ENCODE peak calls at places on chromosomes 3 and 15, in ten cellular contexts. L, W, O, K, E, S, R, Z, F and G are unnamed samples.
A peak's percentile ranks its signal among the peaks of the same experiment; 100 is the strongest.

GRCh38 chr3:157785071-157785826 is 282.0 kb upstream of the VEPH1 start:
- DNase-seq in L (peak; percentile 82), W (peak; percentile 83), O (peak; percentile 13), K (no peak), E (peak; percentile 32), S (no peak), R (no peak), Z (peak; percentile 8), F (peak; percentile 97), G (no peak)

GRCh38 chr15:77329202-77329601 is 90.7 kb downstream of the PEAK1 start:
- DNase-seq in L (no peak), W (no peak), O (no peak), K (no peak), E (no peak), S (no peak), R (no peak), Z (peak; percentile 29), F (no peak), G (no peak)

GRCh38 chr3:6860911-6861330 is at the start of gene GRM7:
- DNase-seq in L (no peak), W (no peak), O (peak; percentile 54), K (no peak), E (peak; percentile 64), S (peak; percentile 55), R (no peak), Z (no peak), F (no peak), G (no peak)

GRCh38 chr3:57691411-57692133 is 1.3 kb downstream of the DENND6A start:
- DNase-seq in L (no peak), W (peak; percentile 27), O (no peak), K (no peak), E (no peak), S (peak; percentile 47), R (peak; percentile 12), Z (peak; percentile 7), F (no peak), G (no peak)

GRCh38 chr15:71752604-71753289 is 57.6 kb upstream of the NR2E3 start:
- DNase-seq in L (peak; percentile 46), W (peak; percentile 97), O (no peak), K (peak; percentile 55), E (peak; percentile 44), S (no peak), R (no peak), Z (peak; percentile 70), F (peak; percentile 97), G (no peak)

GRCh38 chr15:50143255-50143860 is 24.3 kb upstream of the ATP8B4 start:
- DNase-seq in L (no peak), W (no peak), O (no peak), K (no peak), E (no peak), S (no peak), R (no peak), Z (no peak), F (no peak), G (no peak)

GRCh38 chr15:94293411-94294402 is 62.3 kb downstream of the MCTP2 start:
- DNase-seq in L (no peak), W (peak; percentile 21), O (no peak), K (no peak), E (no peak), S (no peak), R (no peak), Z (no peak), F (no peak), G (no peak)

GRCh38 chr3:51024121-51024520 is 349.4 kb downstream of the DOCK3 start:
- DNase-seq in L (no peak), W (peak; percentile 1), O (no peak), K (no peak), E (no peak), S (no peak), R (no peak), Z (no peak), F (no peak), G (no peak)

GRCh38 chr3:10389995-10390394 is 69.1 kb upstream of the SEC13 start:
- DNase-seq in L (no peak), W (no peak), O (no peak), K (no peak), E (no peak), S (no peak), R (no peak), Z (no peak), F (no peak), G (no peak)

GRCh38 chr3:192571197-192571791 is 156.0 kb downstream of the FGF12 start:
- DNase-seq in L (peak; percentile 6), W (peak; percentile 36), O (peak; percentile 56), K (peak; percentile 51), E (peak; percentile 24), S (peak; percentile 56), R (no peak), Z (no peak), F (peak; percentile 70), G (no peak)

GRCh38 chr3:126668450-126669401 is 13.8 kb upstream of the TXNRD3 start:
- DNase-seq in L (no peak), W (no peak), O (no peak), K (no peak), E (no peak), S (no peak), R (no peak), Z (no peak), F (no peak), G (no peak)

GRCh38 chr3:66574091-66574490 is 73.3 kb upstream of the LRIG1 start:
- DNase-seq in L (no peak), W (no peak), O (no peak), K (no peak), E (no peak), S (no peak), R (no peak), Z (no peak), F (no peak), G (no peak)

GRCh38 chr3:115402651-115403050 is 220.7 kb upstream of the GAP43 start:
- DNase-seq in L (no peak), W (no peak), O (no peak), K (no peak), E (no peak), S (no peak), R (no peak), Z (no peak), F (no peak), G (no peak)

GRCh38 chr3:115399751-115400150 is 223.6 kb upstream of the GAP43 start:
- DNase-seq in L (no peak), W (no peak), O (no peak), K (no peak), E (no peak), S (no peak), R (no peak), Z (peak; percentile 47), F (no peak), G (no peak)

GRCh38 chr3:115401298-115401697 is 222.0 kb upstream of the GAP43 start:
- DNase-seq in L (peak; percentile 66), W (peak; percentile 90), O (no peak), K (no peak), E (no peak), S (no peak), R (no peak), Z (no peak), F (no peak), G (no peak)

GRCh38 chr3:115401891-115402501 is 221.3 kb upstream of the GAP43 start:
- DNase-seq in L (peak; percentile 33), W (peak; percentile 86), O (no peak), K (no peak), E (no peak), S (no peak), R (no peak), Z (no peak), F (peak; percentile 27), G (no peak)

DNA sequence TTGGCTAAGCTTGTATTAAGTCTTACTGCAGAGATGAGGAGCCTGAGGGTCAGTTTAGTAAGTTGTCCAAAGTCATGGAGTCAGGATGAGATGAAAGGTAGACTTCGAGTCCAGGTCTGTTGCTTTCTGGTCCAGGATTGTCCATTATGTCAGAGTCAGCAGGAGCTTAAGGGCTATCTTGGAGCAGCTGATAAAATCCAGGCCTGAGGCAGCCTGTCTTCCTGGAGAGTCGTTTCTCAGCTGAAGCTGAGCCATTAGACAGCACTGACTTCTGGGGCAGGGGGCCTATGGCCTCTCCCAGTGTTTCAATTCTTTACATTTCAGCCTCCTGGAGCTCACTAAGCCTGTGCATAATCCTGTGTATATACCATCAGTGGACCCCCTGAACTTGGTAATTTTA is 219.5 kb upstream of the GAP43 start:
- DNase-seq in L (no peak), W (no peak), O (no peak), K (no peak), E (no peak), S (no peak), R (no peak), Z (no peak), F (no peak), G (no peak)
- H3K27ac ChIP-seq in L (no peak overlapping the region), W (no peak overlapping the region), O (no peak overlapping the region), K (no peak overlapping the region), E (no peak overlapping the region), S (no peak overlapping the region), R (no peak overlapping the region), Z (no peak overlapping the region), F (no peak overlapping the region), G (no peak overlapping the region)

GRCh38 chr15:81155375-81156218 is 21.5 kb downstream of the CFAP161 start:
- DNase-seq in L (peak; percentile 46), W (peak; percentile 87), O (peak; percentile 79), K (peak; percentile 31), E (no peak), S (no peak), R (no peak), Z (peak; percentile 49), F (peak; percentile 62), G (no peak)
- TF ChIP-seq CTCF in L (peak; percentile 77), W (peak; percentile 72), O (peak; percentile 72), K (peak; percentile 19), E (peak; percentile 61), S (peak; percentile 78), R (peak; percentile 40), Z (peak; percentile 50), F (peak; percentile 76), G (no peak)

DNA sequence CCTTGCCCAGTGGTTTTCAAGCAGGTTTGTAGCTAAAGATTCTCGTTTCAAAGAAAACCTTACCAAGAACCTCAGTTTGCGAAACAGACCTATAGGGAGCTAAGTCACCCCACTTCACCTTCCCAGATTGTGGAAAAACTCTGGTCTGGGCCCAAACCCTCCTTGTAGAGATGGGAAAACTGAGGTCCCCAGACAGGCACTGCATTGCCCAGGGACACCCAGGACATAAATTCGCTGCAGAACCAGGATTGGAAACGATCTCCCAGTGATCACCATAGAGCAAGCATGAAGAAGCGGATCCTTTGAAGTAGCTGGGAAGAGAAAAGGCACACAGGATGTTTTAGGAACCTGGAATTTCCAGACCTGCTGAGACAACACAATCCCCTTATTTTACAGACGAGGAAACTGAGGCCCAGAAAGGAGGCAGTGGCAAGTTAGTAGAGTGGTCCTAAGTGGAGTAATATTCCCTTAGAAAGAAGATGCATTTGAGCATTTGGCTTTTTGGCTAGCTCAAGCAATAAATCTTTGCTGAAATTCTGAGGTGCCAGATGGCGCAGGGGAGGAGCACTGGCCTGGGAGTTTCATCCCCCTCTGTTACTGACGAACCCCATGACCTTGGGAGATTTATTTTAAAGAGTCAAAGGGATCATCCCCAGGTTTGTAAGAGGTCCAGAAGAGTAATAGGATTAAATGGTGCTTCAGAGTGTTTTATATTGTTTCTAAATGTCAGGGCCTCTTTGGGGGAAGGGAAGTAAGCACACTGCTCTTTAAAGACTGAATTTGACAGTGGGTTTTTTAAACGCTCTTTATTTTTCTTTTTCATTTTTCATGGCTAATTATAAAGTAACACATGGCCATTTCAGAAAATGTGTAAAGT is 85.3 kb upstream of the PIAS1 start:
- DNase-seq in L (no peak), W (no peak), O (peak; percentile 40), K (no peak), E (no peak), S (no peak), R (no peak), Z (peak; percentile 15), F (no peak), G (no peak)
- H3K27ac ChIP-seq in L (no peak overlapping the region), W (no peak overlapping the region), O (peak overlapping the region; percentile 50), K (no peak overlapping the region), E (no peak overlapping the region), S (no peak overlapping the region), R (no peak overlapping the region), Z (peak overlapping the region; percentile 33), F (no peak overlapping the region), G (no peak overlapping the region)

GRCh38 chr15:89321521-89322410 is 12.9 kb downstream of the POLG start:
- DNase-seq in L (no peak), W (no peak), O (no peak), K (no peak), E (no peak), S (no peak), R (no peak), Z (peak; percentile 32), F (no peak), G (no peak)
- TF ChIP-seq CTCF in L (no peak), W (no peak), O (no peak), K (no peak), E (peak; percentile 41), S (no peak), R (no peak), Z (peak; percentile 33), F (peak; percentile 19), G (no peak)